ENCODE peak calls at places on chromosomes 16 and 17, in eight cellular contexts. One of them, this sample, is unnamed. For H3K9me3, the result is how much of the 10 kb centered on the place peaks cover.

GRCh38 chr16:62213763-62214162 is 177.5 kb upstream of the CDH8 start:
- DNase-seq in breast epithelium: no peak
- DNase-seq in tibial artery: no peak
- DNase-seq in hepatocyte: no peak
- DNase-seq in CD8-positive, alpha-beta T cell: no peak
- DNase-seq in transverse colon: no peak
- DNase-seq in A549: peak
- DNase-seq in Peyer's patch: no peak
- DNase-seq in this sample: peak

GRCh38 chr17:75033346-75034235 is 13.2 kb downstream of the ATP5PD start:
- DNase-seq in breast epithelium: peak
- DNase-seq in tibial artery: peak
- DNase-seq in hepatocyte: peak
- DNase-seq in CD8-positive, alpha-beta T cell: peak
- DNase-seq in transverse colon: peak
- DNase-seq in A549: peak
- DNase-seq in Peyer's patch: peak
- DNase-seq in this sample: peak

GRCh38 chr17:57451126-57451690 is 194.9 kb downstream of the MSI2 start:
- DNase-seq in breast epithelium: no peak
- DNase-seq in tibial artery: no peak
- DNase-seq in hepatocyte: no peak
- DNase-seq in CD8-positive, alpha-beta T cell: no peak
- DNase-seq in transverse colon: no peak
- DNase-seq in A549: no peak
- DNase-seq in Peyer's patch: no peak
- DNase-seq in this sample: no peak

GRCh38 chr17:56108811-56109284 is 44.4 kb upstream of the ANKFN1 start:
- DNase-seq in breast epithelium: no peak
- DNase-seq in tibial artery: no peak
- DNase-seq in hepatocyte: peak
- DNase-seq in CD8-positive, alpha-beta T cell: no peak
- DNase-seq in transverse colon: no peak
- DNase-seq in A549: peak
- DNase-seq in Peyer's patch: no peak
- DNase-seq in this sample: no peak

GRCh38 chr17:35588196-35588920 is 1.2 kb downstream of the AP2B1 start:
- DNase-seq in breast epithelium: no peak
- DNase-seq in tibial artery: no peak
- DNase-seq in hepatocyte: peak
- DNase-seq in CD8-positive, alpha-beta T cell: no peak
- DNase-seq in transverse colon: no peak
- DNase-seq in A549: peak
- DNase-seq in Peyer's patch: no peak
- DNase-seq in this sample: peak

GRCh38 chr16:3027983-3028715 is 4.3 kb downstream of the THOC6 start:
- DNase-seq in breast epithelium: peak
- DNase-seq in tibial artery: peak
- DNase-seq in hepatocyte: peak
- DNase-seq in CD8-positive, alpha-beta T cell: peak
- DNase-seq in transverse colon: peak
- DNase-seq in A549: peak
- DNase-seq in Peyer's patch: peak
- DNase-seq in this sample: peak

GRCh38 chr16:50276128-50276444 is 9.7 kb downstream of the ADCY7 start:
- DNase-seq in breast epithelium: no peak
- DNase-seq in tibial artery: no peak
- DNase-seq in hepatocyte: no peak
- DNase-seq in CD8-positive, alpha-beta T cell: no peak
- DNase-seq in transverse colon: no peak
- DNase-seq in A549: no peak
- DNase-seq in Peyer's patch: no peak
- DNase-seq in this sample: no peak

GRCh38 chr16:3618782-3619166 is 7.4 kb upstream of the SLX4 start:
- DNase-seq in breast epithelium: no peak
- DNase-seq in tibial artery: no peak
- DNase-seq in hepatocyte: no peak
- DNase-seq in CD8-positive, alpha-beta T cell: no peak
- DNase-seq in transverse colon: no peak
- DNase-seq in A549: peak
- DNase-seq in Peyer's patch: no peak
- DNase-seq in this sample: no peak

GRCh38 chr17:65656390-65657250 is 95.2 kb upstream of the AXIN2 start:
- DNase-seq in breast epithelium: no peak
- DNase-seq in tibial artery: no peak
- DNase-seq in hepatocyte: peak
- DNase-seq in CD8-positive, alpha-beta T cell: no peak
- DNase-seq in transverse colon: no peak
- DNase-seq in A549: peak
- DNase-seq in Peyer's patch: no peak
- DNase-seq in this sample: no peak

GRCh38 chr17:62900096-62900495 is 65.9 kb upstream of the TANC2 start:
- DNase-seq in breast epithelium: no peak
- DNase-seq in tibial artery: no peak
- DNase-seq in hepatocyte: no peak
- DNase-seq in CD8-positive, alpha-beta T cell: no peak
- DNase-seq in transverse colon: no peak
- DNase-seq in A549: no peak
- DNase-seq in Peyer's patch: no peak
- DNase-seq in this sample: no peak

DNA sequence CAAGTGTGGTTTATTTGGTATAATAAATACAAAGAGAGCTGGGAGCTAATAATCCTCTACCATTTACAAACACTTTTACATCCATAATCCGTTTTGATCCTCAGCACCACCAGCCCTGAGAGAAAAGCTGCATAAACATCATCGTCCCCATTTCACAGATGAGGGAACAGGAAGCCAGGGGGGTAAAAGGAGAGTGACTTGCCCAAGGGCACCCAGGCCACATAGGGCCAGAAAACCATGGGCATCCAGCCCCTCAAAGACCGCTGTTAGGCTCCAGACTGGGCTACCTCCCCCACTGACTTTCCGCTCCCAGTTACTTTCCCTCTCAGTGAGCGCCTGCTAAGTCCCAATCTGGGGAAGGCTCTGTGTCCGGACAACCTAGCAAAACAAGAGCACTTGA is 6.7 kb downstream of the STX1B start:
- DNase-seq in breast epithelium: no peak
- DNase-seq in tibial artery: no peak
- DNase-seq in hepatocyte: no peak
- DNase-seq in CD8-positive, alpha-beta T cell: no peak
- DNase-seq in transverse colon: no peak
- DNase-seq in A549: no peak
- DNase-seq in Peyer's patch: no peak
- DNase-seq in this sample: no peak
- H3K4me3 ChIP-seq in breast epithelium: no peak
- H3K4me3 ChIP-seq in tibial artery: no peak
- H3K4me3 ChIP-seq in hepatocyte: no peak
- H3K4me3 ChIP-seq in CD8-positive, alpha-beta T cell: no peak
- H3K4me3 ChIP-seq in transverse colon: no peak
- H3K4me3 ChIP-seq in A549: no peak
- H3K4me3 ChIP-seq in Peyer's patch: no peak
- H3K4me3 ChIP-seq in this sample: no peak

DNA sequence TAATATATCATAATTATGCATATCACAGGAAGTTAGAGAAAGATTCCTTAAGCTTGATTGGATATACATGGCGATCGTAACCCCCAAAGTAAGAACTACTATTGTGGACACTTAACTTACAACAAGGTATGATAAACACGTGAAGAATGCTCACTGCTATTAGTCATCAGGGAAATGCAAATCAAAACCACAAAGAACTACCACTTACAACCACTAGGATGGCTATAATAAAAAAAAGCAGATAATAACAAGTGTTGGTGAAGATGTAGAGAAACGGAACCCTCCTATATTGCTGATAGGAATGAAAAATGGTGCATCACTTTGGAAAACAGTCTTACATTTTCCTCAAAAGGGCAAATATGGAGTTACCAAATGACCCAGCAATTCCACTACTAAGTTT is 265.9 kb downstream of the SLC39A11 start:
- DNase-seq in breast epithelium: no peak
- DNase-seq in tibial artery: no peak
- DNase-seq in hepatocyte: no peak
- DNase-seq in CD8-positive, alpha-beta T cell: no peak
- DNase-seq in transverse colon: no peak
- DNase-seq in A549: peak
- DNase-seq in Peyer's patch: no peak
- DNase-seq in this sample: no peak
- H3K9me3 ChIP-seq in breast epithelium: under half
- H3K9me3 ChIP-seq in tibial artery: under half
- H3K9me3 ChIP-seq in hepatocyte: under half
- H3K9me3 ChIP-seq in CD8-positive, alpha-beta T cell: under half
- H3K9me3 ChIP-seq in transverse colon: under half
- H3K9me3 ChIP-seq in A549: under half
- H3K9me3 ChIP-seq in Peyer's patch: under half
- H3K9me3 ChIP-seq in this sample: under half

DNA sequence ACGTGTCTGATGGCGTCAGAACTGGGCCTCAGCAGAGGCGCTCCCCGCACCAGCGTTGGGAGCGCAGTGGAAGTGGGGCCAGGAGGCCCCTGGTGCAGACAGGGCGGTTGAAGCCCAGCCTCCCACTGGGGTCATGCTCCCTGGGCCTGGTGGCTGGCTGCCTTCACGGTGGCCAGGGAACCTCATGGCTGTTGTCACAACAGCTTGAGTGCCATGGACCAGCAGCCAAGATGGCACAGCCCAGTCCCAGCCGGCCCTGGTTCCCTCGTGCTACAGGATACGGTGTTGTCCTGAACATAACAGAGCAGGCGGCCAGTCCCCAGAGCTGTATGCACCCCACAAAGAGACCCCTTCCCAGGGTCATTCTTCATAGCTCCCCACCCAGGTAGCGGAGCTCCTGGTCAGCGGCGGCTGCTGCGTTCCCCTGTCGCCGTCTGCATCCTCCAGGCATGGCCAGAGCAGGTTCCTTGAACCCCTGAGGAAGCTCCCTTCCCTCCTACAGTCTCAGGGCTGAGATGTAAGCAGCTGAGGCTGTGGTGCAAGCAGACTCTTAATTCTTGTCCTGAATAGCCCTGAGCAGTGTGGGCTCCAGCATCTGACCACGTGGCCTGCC is 29.7 kb downstream of the NME3 start:
- DNase-seq in breast epithelium: no peak
- DNase-seq in tibial artery: no peak
- DNase-seq in hepatocyte: no peak
- DNase-seq in CD8-positive, alpha-beta T cell: no peak
- DNase-seq in transverse colon: no peak
- DNase-seq in A549: no peak
- DNase-seq in Peyer's patch: no peak
- DNase-seq in this sample: no peak
- H3K4me3 ChIP-seq in breast epithelium: no peak
- H3K4me3 ChIP-seq in tibial artery: no peak
- H3K4me3 ChIP-seq in hepatocyte: no peak
- H3K4me3 ChIP-seq in CD8-positive, alpha-beta T cell: no peak
- H3K4me3 ChIP-seq in transverse colon: no peak
- H3K4me3 ChIP-seq in A549: no peak
- H3K4me3 ChIP-seq in Peyer's patch: no peak
- H3K4me3 ChIP-seq in this sample: no peak

GRCh38 chr16:10410469-10410868 is 24.6 kb downstream of the ATF7IP2 start:
- DNase-seq in breast epithelium: no peak
- DNase-seq in tibial artery: no peak
- DNase-seq in hepatocyte: no peak
- DNase-seq in CD8-positive, alpha-beta T cell: no peak
- DNase-seq in transverse colon: no peak
- DNase-seq in A549: no peak
- DNase-seq in Peyer's patch: no peak
- DNase-seq in this sample: no peak
- H3K9me3 ChIP-seq in breast epithelium: under half
- H3K9me3 ChIP-seq in tibial artery: under half
- H3K9me3 ChIP-seq in hepatocyte: under half
- H3K9me3 ChIP-seq in CD8-positive, alpha-beta T cell: under half
- H3K9me3 ChIP-seq in transverse colon: half or more
- H3K9me3 ChIP-seq in A549: under half
- H3K9me3 ChIP-seq in Peyer's patch: under half
- H3K9me3 ChIP-seq in this sample: under half

DNA sequence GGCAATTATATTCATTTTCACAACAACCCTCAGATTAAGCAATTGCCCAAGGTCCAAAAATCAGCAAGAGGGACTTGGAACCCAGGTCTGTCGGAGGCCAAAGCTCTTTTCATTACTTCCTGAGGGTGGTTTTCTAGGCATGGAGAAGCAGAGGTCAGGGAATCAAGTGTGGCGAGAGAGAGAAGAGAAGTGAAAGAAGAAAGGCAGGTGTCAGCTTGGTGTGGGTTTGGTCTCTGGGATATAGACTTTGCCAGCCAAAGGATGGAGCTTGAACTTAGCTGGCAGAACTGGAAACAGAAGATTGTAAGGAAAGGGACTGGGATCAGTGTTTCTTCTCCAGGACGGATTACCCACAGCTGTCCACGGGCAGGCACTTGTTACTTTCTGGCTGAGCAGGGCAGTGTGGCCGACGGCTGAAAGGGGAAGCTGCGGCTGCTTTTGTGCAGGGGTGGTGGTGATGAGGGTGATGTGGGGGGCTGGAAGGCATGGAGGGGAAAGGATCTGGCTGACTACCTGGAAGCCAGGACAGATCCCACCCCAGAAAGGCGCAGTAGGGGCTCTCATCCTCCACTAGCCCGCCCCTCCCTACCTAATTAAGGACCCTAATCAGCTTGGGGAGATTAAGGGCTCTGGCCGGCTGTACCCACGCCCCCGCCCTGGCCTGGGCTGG is at the start of gene GUCY2D:
- DNase-seq in breast epithelium: peak
- DNase-seq in tibial artery: no peak
- DNase-seq in hepatocyte: no peak
- DNase-seq in CD8-positive, alpha-beta T cell: no peak
- DNase-seq in transverse colon: peak
- DNase-seq in A549: no peak
- DNase-seq in Peyer's patch: no peak
- DNase-seq in this sample: no peak
- H3K4me3 ChIP-seq in breast epithelium: peak
- H3K4me3 ChIP-seq in tibial artery: peak
- H3K4me3 ChIP-seq in hepatocyte: no peak
- H3K4me3 ChIP-seq in CD8-positive, alpha-beta T cell: no peak
- H3K4me3 ChIP-seq in transverse colon: peak
- H3K4me3 ChIP-seq in A549: no peak
- H3K4me3 ChIP-seq in Peyer's patch: no peak
- H3K4me3 ChIP-seq in this sample: no peak

This sample was measured in HAP-1.